ENCODE peak calls at places on chromosome 22, in seven cellular contexts. J is body of pancreas, Z is cardiac muscle cell, S is SJSA1, B is tibial artery, H is IMR-90, P is mesenchymal stem cell. Y is an unnamed sample.

GRCh38 chr22:24947881-24948280 is 1.4 kb upstream of the LHFPL7 start:
- DNase-seq in J (peak; percentile 31), Z (no peak), S (no peak), B (no peak), H (no peak), P (no peak), Y (no peak)

GRCh38 chr22:43829448-43829821 is 17.3 kb upstream of the EFCAB6 start:
- DNase-seq in J (no peak), Z (no peak), S (no peak), B (peak; percentile 57), H (peak; percentile 71), P (no peak), Y (no peak)

GRCh38 chr22:50715776-50716175 is 22.2 kb upstream of the ACR start:
- DNase-seq in J (no peak), Z (no peak), S (no peak), B (no peak), H (no peak), P (no peak), Y (no peak)

GRCh38 chr22:23714596-23715588 is 24.1 kb downstream of the RGL4 start:
- DNase-seq in J (no peak), Z (no peak), S (no peak), B (no peak), H (no peak), P (no peak), Y (no peak)

GRCh38 chr22:31160328-31160978 is 471 bp downstream of the RNF185 start:
- DNase-seq in J (peak; percentile 19), Z (peak; percentile 49), S (peak; percentile 47), B (no peak), H (peak; percentile 31), P (peak; percentile 61), Y (no peak)

GRCh38 chr22:29073618-29074275 is 912 bp downstream of the KREMEN1 start:
- DNase-seq in J (peak; percentile 60), Z (peak; percentile 65), S (no peak), B (no peak), H (no peak), P (peak; percentile 50), Y (no peak)

GRCh38 chr22:50483977-50484853 is 2.4 kb upstream of the MIOX start:
- DNase-seq in J (peak; percentile 94), Z (no peak), S (no peak), B (no peak), H (no peak), P (no peak), Y (no peak)

GRCh38 chr22:30675436-30675835 is 7.8 kb upstream of the DUSP18 start:
- DNase-seq in J (no peak), Z (no peak), S (no peak), B (no peak), H (no peak), P (no peak), Y (no peak)

GRCh38 chr22:49303781-49304461 is 523.8 kb downstream of the BRD1 start:
- DNase-seq in J (no peak), Z (no peak), S (no peak), B (peak; percentile 40), H (no peak), P (no peak), Y (no peak)

GRCh38 chr22:27857441-27857840 is 55.9 kb upstream of the MN1 start:
- DNase-seq in J (no peak), Z (no peak), S (no peak), B (no peak), H (peak; percentile 72), P (no peak), Y (no peak)

DNA sequence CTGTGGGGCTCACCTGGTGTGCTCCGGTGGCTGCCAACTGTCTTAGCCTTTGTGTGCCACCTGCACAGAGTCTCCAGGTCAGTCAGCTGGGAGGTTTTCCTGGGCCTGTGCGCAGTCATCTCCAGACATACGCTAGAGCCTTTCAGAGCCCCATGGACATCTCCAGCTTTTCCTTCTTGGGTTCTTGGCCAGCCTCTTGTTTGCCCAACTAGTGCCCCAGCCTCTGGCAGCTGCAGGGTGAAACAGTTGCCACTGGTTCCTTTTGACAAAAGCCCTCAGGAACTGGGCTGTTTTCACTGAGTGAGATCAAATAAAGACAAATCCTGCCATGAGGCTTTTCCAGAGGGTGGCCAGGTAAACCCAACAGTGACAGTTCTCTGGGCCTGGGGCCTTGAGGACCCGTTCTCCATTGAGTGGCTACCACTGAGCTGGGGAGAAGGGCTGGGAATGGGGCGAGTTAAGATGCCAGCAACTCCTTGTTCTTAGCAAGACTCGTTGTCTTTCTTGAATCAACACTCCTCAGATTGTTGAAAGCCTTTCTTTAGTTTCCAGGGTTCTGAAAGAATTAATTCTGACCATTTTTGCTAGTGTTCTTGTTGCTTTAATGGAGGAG is 16.7 kb upstream of the RANBP1 start:
- DNase-seq in J (no peak), Z (no peak), S (no peak), B (no peak), H (no peak), P (no peak), Y (no peak)
- H3K4me3 ChIP-seq in J (no peak overlapping the region), Z (no peak overlapping the region), S (no peak overlapping the region), B (no peak overlapping the region), H (no peak overlapping the region), P (no peak overlapping the region), Y (no peak overlapping the region)

DNA sequence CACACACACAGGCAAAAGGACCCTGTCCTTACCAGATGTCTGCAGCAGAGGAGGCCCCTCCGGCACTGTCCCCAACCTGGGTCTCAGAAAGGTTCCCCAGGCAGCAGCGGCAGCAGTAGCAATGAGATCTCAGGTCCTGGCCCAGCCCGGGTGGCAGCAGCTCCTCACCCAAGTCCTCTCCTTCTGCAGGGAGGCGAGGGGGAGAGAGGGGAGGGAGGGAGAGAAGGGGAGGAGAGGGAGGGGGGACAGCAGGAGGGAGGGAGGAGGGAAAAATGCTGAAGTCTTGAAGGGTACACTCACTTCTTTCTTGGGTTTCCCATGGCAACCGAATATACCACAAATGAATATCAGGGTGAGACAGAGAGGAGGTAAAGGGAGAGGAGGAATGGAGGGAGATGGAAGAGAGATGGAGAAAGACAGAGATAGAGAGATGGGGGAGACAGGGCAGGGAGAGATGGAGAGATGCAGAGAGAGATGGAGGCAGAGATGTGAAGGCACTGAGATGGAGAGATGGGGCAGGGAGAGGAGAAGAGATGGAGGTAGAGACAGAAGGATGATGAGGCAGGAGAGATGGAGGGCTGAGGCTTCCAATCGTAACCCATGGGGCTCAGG is 9.4 kb downstream of the ELFN2 start:
- DNase-seq in J (no peak), Z (no peak), S (no peak), B (no peak), H (peak; percentile 8), P (no peak), Y (no peak)
- H3K27ac ChIP-seq in J (no peak overlapping the region), Z (no peak overlapping the region), S (no peak overlapping the region), B (no peak overlapping the region), H (no peak overlapping the region), P (no peak overlapping the region), Y (no peak overlapping the region)

DNA sequence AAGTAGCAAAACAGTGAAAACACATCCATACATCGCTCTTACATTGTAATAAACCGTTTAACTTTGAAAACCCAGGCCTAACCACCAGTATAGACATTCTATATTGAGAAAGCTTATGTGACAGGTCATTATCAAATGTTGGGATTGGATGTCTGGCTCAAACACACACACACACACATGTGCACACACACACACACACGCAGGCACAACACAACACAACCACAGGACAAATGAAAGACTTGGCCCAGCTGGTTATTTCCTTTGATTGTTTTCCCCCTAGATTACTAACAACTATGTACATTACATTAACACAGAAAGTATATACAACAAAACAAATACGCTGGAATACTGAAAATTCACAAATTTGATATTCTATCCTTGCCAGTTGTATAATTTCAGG is 119.7 kb downstream of the APOL5 start:
- DNase-seq in J (no peak), Z (no peak), S (no peak), B (no peak), H (no peak), P (peak; percentile 17), Y (no peak)
- H3K4me3 ChIP-seq in J (no peak overlapping the region), Z (peak overlapping the region; percentile 90), S (peak overlapping the region; percentile 4), B (no peak overlapping the region), H (no peak overlapping the region), P (no peak overlapping the region), Y (peak overlapping the region; percentile 9)

GRCh38 chr22:37192741-37193140 is 4.7 kb upstream of the C1QTNF6 start:
- DNase-seq in J (no peak), Z (no peak), S (no peak), B (no peak), H (no peak), P (no peak), Y (no peak)
- H3K27ac ChIP-seq in J (no peak overlapping the region), Z (no peak overlapping the region), S (no peak overlapping the region), B (no peak overlapping the region), H (no peak overlapping the region), P (no peak overlapping the region), Y (no peak overlapping the region)

DNA sequence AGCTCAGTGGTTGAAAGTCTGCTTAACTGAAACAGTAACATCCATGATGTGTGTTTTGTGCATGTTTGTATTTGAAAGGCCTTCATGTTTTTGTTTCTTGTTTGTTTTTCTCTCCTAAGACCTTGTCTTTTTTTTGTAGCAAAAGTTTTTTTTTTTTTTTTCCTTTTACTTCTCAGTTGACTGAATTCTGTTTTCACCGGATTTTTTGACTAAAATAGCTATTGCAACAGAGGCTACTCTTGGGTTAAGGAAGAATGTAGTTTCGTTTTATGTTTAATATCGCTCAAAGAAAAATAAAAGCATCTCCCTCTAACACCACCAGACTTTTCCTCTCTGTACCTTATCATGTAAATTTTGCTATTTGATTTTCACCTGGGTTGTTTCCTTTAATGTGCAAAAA is 15.1 kb downstream of the APOL6 start:
- DNase-seq in J (no peak), Z (no peak), S (no peak), B (no peak), H (no peak), P (no peak), Y (no peak)
- H3K4me3 ChIP-seq in J (no peak overlapping the region), Z (no peak overlapping the region), S (no peak overlapping the region), B (peak overlapping the region; percentile 30), H (no peak overlapping the region), P (no peak overlapping the region), Y (no peak overlapping the region)

GRCh38 chr22:41659941-41660340 is 28.7 kb downstream of the SNU13 start:
- DNase-seq in J (no peak), Z (no peak), S (no peak), B (peak; percentile 29), H (no peak), P (no peak), Y (no peak)

GRCh38 chr22:41658869-41659268 is 29.8 kb downstream of the SNU13 start:
- DNase-seq in J (no peak), Z (no peak), S (no peak), B (peak; percentile 9), H (no peak), P (no peak), Y (no peak)

GRCh38 chr22:41660416-41660815 is 28.3 kb downstream of the SNU13 start:
- DNase-seq in J (no peak), Z (peak; percentile 23), S (no peak), B (peak; percentile 37), H (peak; percentile 12), P (no peak), Y (no peak)

GRCh38 chr22:41661713-41662112 is 27.0 kb downstream of the SNU13 start:
- DNase-seq in J (no peak), Z (no peak), S (no peak), B (no peak), H (no peak), P (no peak), Y (no peak)

GRCh38 chr22:41661088-41661487 is 27.6 kb downstream of the SNU13 start:
- DNase-seq in J (no peak), Z (no peak), S (no peak), B (peak; percentile 5), H (peak; percentile 18), P (peak; percentile 15), Y (no peak)
- H3K27ac ChIP-seq in J (no peak overlapping the region), Z (peak overlapping the region; percentile 72), S (no peak overlapping the region), B (no peak overlapping the region), H (no peak overlapping the region), P (no peak overlapping the region), Y (no peak overlapping the region)

GRCh38 chr22:19360862-19361261 is 69.3 kb upstream of the CLTCL1 start:
- DNase-seq in J (no peak), Z (no peak), S (no peak), B (no peak), H (no peak), P (no peak), Y (no peak)
- H3K4me3 ChIP-seq in J (no peak overlapping the region), Z (no peak overlapping the region), S (no peak overlapping the region), B (no peak overlapping the region), H (no peak overlapping the region), P (no peak overlapping the region), Y (no peak overlapping the region)